ENCODE peak calls at places on chromosomes 4 and X, in seven cellular contexts. One of them, this sample, is unnamed.

GRCh38 chrX:3169421-3169820 is 128.2 kb downstream of the ARSF start:
- DNase-seq in HS-5: no peak
- DNase-seq in activated CD4-positive, alpha-beta T cell treated with anti-CD3 and anti-CD28 coated beads, Interleukin-2, amount 10 ng/mL, durations not matched to agents 7 days and 5 days: no peak
- DNase-seq in stimulated activated CD4-positive, alpha-beta T cell treated with anti-CD3 and anti-CD28 coated beads, Interleukin-2, amount 100 ng/mL, for 24 hours: no peak
- DNase-seq in foreskin melanocyte: no peak
- DNase-seq in ACHN: no peak
- DNase-seq in C1 segment of cervical spinal cord: no peak
- DNase-seq in this sample: no peak

GRCh38 chrX:40303256-40304077 is 205.7 kb upstream of the BCOR start:
- DNase-seq in stimulated activated CD4-positive, alpha-beta T cell treated with anti-CD3 and anti-CD28 coated beads, Interleukin-2, amount 100 ng/mL, for 24 hours: no peak
- DNase-seq in C1 segment of cervical spinal cord: no peak
- DNase-seq in activated CD4-positive, alpha-beta T cell treated with anti-CD3 and anti-CD28 coated beads, Interleukin-2, amount 10 ng/mL, durations not matched to agents 7 days and 5 days: no peak
- DNase-seq in ACHN: no peak
- DNase-seq in foreskin melanocyte: no peak
- DNase-seq in HS-5: no peak
- DNase-seq in this sample: no peak

GRCh38 chrX:12770440-12770839 is 20.8 kb upstream of the PRPS2 start:
- DNase-seq in HS-5: no peak
- DNase-seq in stimulated activated CD4-positive, alpha-beta T cell treated with anti-CD3 and anti-CD28 coated beads, Interleukin-2, amount 100 ng/mL, for 24 hours: no peak
- DNase-seq in foreskin melanocyte: no peak
- DNase-seq in C1 segment of cervical spinal cord: no peak
- DNase-seq in ACHN: peak; percentile 13
- DNase-seq in activated CD4-positive, alpha-beta T cell treated with anti-CD3 and anti-CD28 coated beads, Interleukin-2, amount 10 ng/mL, durations not matched to agents 7 days and 5 days: no peak
- DNase-seq in this sample: no peak

GRCh38 chr4:3642056-3642630 is 109.9 kb upstream of the LRPAP1 start:
- DNase-seq in stimulated activated CD4-positive, alpha-beta T cell treated with anti-CD3 and anti-CD28 coated beads, Interleukin-2, amount 100 ng/mL, for 24 hours: no peak
- DNase-seq in C1 segment of cervical spinal cord: no peak
- DNase-seq in ACHN: no peak
- DNase-seq in foreskin melanocyte: no peak
- DNase-seq in HS-5: no peak
- DNase-seq in activated CD4-positive, alpha-beta T cell treated with anti-CD3 and anti-CD28 coated beads, Interleukin-2, amount 10 ng/mL, durations not matched to agents 7 days and 5 days: no peak
- DNase-seq in this sample: no peak

GRCh38 chrX:110359273-110359672 is 625 bp downstream of the RTL9 start:
- DNase-seq in foreskin melanocyte: peak; percentile 82
- DNase-seq in activated CD4-positive, alpha-beta T cell treated with anti-CD3 and anti-CD28 coated beads, Interleukin-2, amount 10 ng/mL, durations not matched to agents 7 days and 5 days: no peak
- DNase-seq in C1 segment of cervical spinal cord: no peak
- DNase-seq in HS-5: no peak
- DNase-seq in ACHN: no peak
- DNase-seq in stimulated activated CD4-positive, alpha-beta T cell treated with anti-CD3 and anti-CD28 coated beads, Interleukin-2, amount 100 ng/mL, for 24 hours: no peak
- DNase-seq in this sample: no peak

GRCh38 chr4:180189639-180190038 is 2053.6 kb upstream of the TENM3 start:
- DNase-seq in C1 segment of cervical spinal cord: no peak
- DNase-seq in stimulated activated CD4-positive, alpha-beta T cell treated with anti-CD3 and anti-CD28 coated beads, Interleukin-2, amount 100 ng/mL, for 24 hours: no peak
- DNase-seq in activated CD4-positive, alpha-beta T cell treated with anti-CD3 and anti-CD28 coated beads, Interleukin-2, amount 10 ng/mL, durations not matched to agents 7 days and 5 days: no peak
- DNase-seq in HS-5: no peak
- DNase-seq in foreskin melanocyte: no peak
- DNase-seq in ACHN: no peak
- DNase-seq in this sample: no peak

GRCh38 chrX:10579018-10579752 is 41.2 kb downstream of the MID1 start:
- DNase-seq in stimulated activated CD4-positive, alpha-beta T cell treated with anti-CD3 and anti-CD28 coated beads, Interleukin-2, amount 100 ng/mL, for 24 hours: no peak
- DNase-seq in activated CD4-positive, alpha-beta T cell treated with anti-CD3 and anti-CD28 coated beads, Interleukin-2, amount 10 ng/mL, durations not matched to agents 7 days and 5 days: no peak
- DNase-seq in C1 segment of cervical spinal cord: no peak
- DNase-seq in foreskin melanocyte: no peak
- DNase-seq in HS-5: peak; percentile 38
- DNase-seq in ACHN: peak; percentile 68
- DNase-seq in this sample: no peak

GRCh38 chrX:69024287-69024686 is 141.0 kb downstream of the PJA1 start:
- DNase-seq in foreskin melanocyte: no peak
- DNase-seq in activated CD4-positive, alpha-beta T cell treated with anti-CD3 and anti-CD28 coated beads, Interleukin-2, amount 10 ng/mL, durations not matched to agents 7 days and 5 days: no peak
- DNase-seq in stimulated activated CD4-positive, alpha-beta T cell treated with anti-CD3 and anti-CD28 coated beads, Interleukin-2, amount 100 ng/mL, for 24 hours: no peak
- DNase-seq in C1 segment of cervical spinal cord: no peak
- DNase-seq in ACHN: no peak
- DNase-seq in HS-5: no peak
- DNase-seq in this sample: no peak

GRCh38 chrX:41047878-41048534 is 37.2 kb upstream of the USP9X start:
- DNase-seq in foreskin melanocyte: no peak
- DNase-seq in C1 segment of cervical spinal cord: no peak
- DNase-seq in ACHN: no peak
- DNase-seq in activated CD4-positive, alpha-beta T cell treated with anti-CD3 and anti-CD28 coated beads, Interleukin-2, amount 10 ng/mL, durations not matched to agents 7 days and 5 days: no peak
- DNase-seq in HS-5: no peak
- DNase-seq in stimulated activated CD4-positive, alpha-beta T cell treated with anti-CD3 and anti-CD28 coated beads, Interleukin-2, amount 100 ng/mL, for 24 hours: no peak
- DNase-seq in this sample: no peak

GRCh38 chrX:84634201-84634782 is 132.0 kb upstream of the HDX start:
- DNase-seq in stimulated activated CD4-positive, alpha-beta T cell treated with anti-CD3 and anti-CD28 coated beads, Interleukin-2, amount 100 ng/mL, for 24 hours: no peak
- DNase-seq in foreskin melanocyte: no peak
- DNase-seq in HS-5: no peak
- DNase-seq in C1 segment of cervical spinal cord: no peak
- DNase-seq in activated CD4-positive, alpha-beta T cell treated with anti-CD3 and anti-CD28 coated beads, Interleukin-2, amount 10 ng/mL, durations not matched to agents 7 days and 5 days: no peak
- DNase-seq in ACHN: no peak
- DNase-seq in this sample: no peak

GRCh38 chr4:26321326-26322276 is 787 bp downstream of the RBPJ start:
- DNase-seq in stimulated activated CD4-positive, alpha-beta T cell treated with anti-CD3 and anti-CD28 coated beads, Interleukin-2, amount 100 ng/mL, for 24 hours: peak; percentile 55
- DNase-seq in foreskin melanocyte: no peak
- DNase-seq in activated CD4-positive, alpha-beta T cell treated with anti-CD3 and anti-CD28 coated beads, Interleukin-2, amount 10 ng/mL, durations not matched to agents 7 days and 5 days: peak; percentile 39
- DNase-seq in ACHN: no peak
- DNase-seq in HS-5: no peak
- DNase-seq in C1 segment of cervical spinal cord: no peak
- DNase-seq in this sample: peak; percentile 47

GRCh38 chr4:152936446-152937279 is 540 bp downstream of the FHDC1 start:
- DNase-seq in activated CD4-positive, alpha-beta T cell treated with anti-CD3 and anti-CD28 coated beads, Interleukin-2, amount 10 ng/mL, durations not matched to agents 7 days and 5 days: peak; percentile 26
- DNase-seq in foreskin melanocyte: no peak
- DNase-seq in stimulated activated CD4-positive, alpha-beta T cell treated with anti-CD3 and anti-CD28 coated beads, Interleukin-2, amount 100 ng/mL, for 24 hours: peak; percentile 22
- DNase-seq in HS-5: no peak
- DNase-seq in C1 segment of cervical spinal cord: no peak
- DNase-seq in ACHN: peak; percentile 5
- DNase-seq in this sample: no peak

GRCh38 chrX:13151806-13152510 is 107.5 kb upstream of the FAM9C start:
- DNase-seq in C1 segment of cervical spinal cord: no peak
- DNase-seq in ACHN: no peak
- DNase-seq in activated CD4-positive, alpha-beta T cell treated with anti-CD3 and anti-CD28 coated beads, Interleukin-2, amount 10 ng/mL, durations not matched to agents 7 days and 5 days: peak; percentile 53
- DNase-seq in HS-5: no peak
- DNase-seq in stimulated activated CD4-positive, alpha-beta T cell treated with anti-CD3 and anti-CD28 coated beads, Interleukin-2, amount 100 ng/mL, for 24 hours: no peak
- DNase-seq in foreskin melanocyte: no peak
- DNase-seq in this sample: no peak

GRCh38 chr4:26525136-26525535 is 34.9 kb upstream of the CCKAR start:
- DNase-seq in ACHN: peak; percentile 67
- DNase-seq in foreskin melanocyte: no peak
- DNase-seq in C1 segment of cervical spinal cord: no peak
- DNase-seq in activated CD4-positive, alpha-beta T cell treated with anti-CD3 and anti-CD28 coated beads, Interleukin-2, amount 10 ng/mL, durations not matched to agents 7 days and 5 days: no peak
- DNase-seq in HS-5: peak; percentile 32
- DNase-seq in stimulated activated CD4-positive, alpha-beta T cell treated with anti-CD3 and anti-CD28 coated beads, Interleukin-2, amount 100 ng/mL, for 24 hours: no peak
- DNase-seq in this sample: no peak

GRCh38 chrX:129795584-129795983 is 15.8 kb downstream of the SASH3 start:
- DNase-seq in HS-5: no peak
- DNase-seq in activated CD4-positive, alpha-beta T cell treated with anti-CD3 and anti-CD28 coated beads, Interleukin-2, amount 10 ng/mL, durations not matched to agents 7 days and 5 days: no peak
- DNase-seq in C1 segment of cervical spinal cord: no peak
- DNase-seq in stimulated activated CD4-positive, alpha-beta T cell treated with anti-CD3 and anti-CD28 coated beads, Interleukin-2, amount 100 ng/mL, for 24 hours: no peak
- DNase-seq in ACHN: no peak
- DNase-seq in foreskin melanocyte: no peak
- DNase-seq in this sample: no peak

GRCh38 chr4:81807386-81807785 is 335.7 kb upstream of the RASGEF1B start:
- DNase-seq in foreskin melanocyte: no peak
- DNase-seq in stimulated activated CD4-positive, alpha-beta T cell treated with anti-CD3 and anti-CD28 coated beads, Interleukin-2, amount 100 ng/mL, for 24 hours: no peak
- DNase-seq in C1 segment of cervical spinal cord: no peak
- DNase-seq in HS-5: no peak
- DNase-seq in ACHN: no peak
- DNase-seq in activated CD4-positive, alpha-beta T cell treated with anti-CD3 and anti-CD28 coated beads, Interleukin-2, amount 10 ng/mL, durations not matched to agents 7 days and 5 days: no peak
- DNase-seq in this sample: no peak

GRCh38 chrX:69066966-69067525 is 98.2 kb downstream of the PJA1 start:
- DNase-seq in activated CD4-positive, alpha-beta T cell treated with anti-CD3 and anti-CD28 coated beads, Interleukin-2, amount 10 ng/mL, durations not matched to agents 7 days and 5 days: no peak
- DNase-seq in stimulated activated CD4-positive, alpha-beta T cell treated with anti-CD3 and anti-CD28 coated beads, Interleukin-2, amount 100 ng/mL, for 24 hours: no peak
- DNase-seq in ACHN: no peak
- DNase-seq in HS-5: no peak
- DNase-seq in C1 segment of cervical spinal cord: no peak
- DNase-seq in foreskin melanocyte: no peak
- DNase-seq in this sample: no peak

GRCh38 chr4:8060632-8061031 is 98.0 kb downstream of the ABLIM2 start:
- DNase-seq in HS-5: no peak
- DNase-seq in stimulated activated CD4-positive, alpha-beta T cell treated with anti-CD3 and anti-CD28 coated beads, Interleukin-2, amount 100 ng/mL, for 24 hours: no peak
- DNase-seq in foreskin melanocyte: no peak
- DNase-seq in C1 segment of cervical spinal cord: no peak
- DNase-seq in ACHN: no peak
- DNase-seq in activated CD4-positive, alpha-beta T cell treated with anti-CD3 and anti-CD28 coated beads, Interleukin-2, amount 10 ng/mL, durations not matched to agents 7 days and 5 days: no peak
- DNase-seq in this sample: no peak

GRCh38 chr4:181536196-181536746 is 706.9 kb upstream of the TENM3 start:
- DNase-seq in activated CD4-positive, alpha-beta T cell treated with anti-CD3 and anti-CD28 coated beads, Interleukin-2, amount 10 ng/mL, durations not matched to agents 7 days and 5 days: no peak
- DNase-seq in foreskin melanocyte: no peak
- DNase-seq in stimulated activated CD4-positive, alpha-beta T cell treated with anti-CD3 and anti-CD28 coated beads, Interleukin-2, amount 100 ng/mL, for 24 hours: no peak
- DNase-seq in ACHN: no peak
- DNase-seq in HS-5: no peak
- DNase-seq in C1 segment of cervical spinal cord: no peak
- DNase-seq in this sample: no peak

GRCh38 chrX:2391869-2392606 is 108.7 kb downstream of the DHRSX start:
- DNase-seq in stimulated activated CD4-positive, alpha-beta T cell treated with anti-CD3 and anti-CD28 coated beads, Interleukin-2, amount 100 ng/mL, for 24 hours: no peak
- DNase-seq in activated CD4-positive, alpha-beta T cell treated with anti-CD3 and anti-CD28 coated beads, Interleukin-2, amount 10 ng/mL, durations not matched to agents 7 days and 5 days: no peak
- DNase-seq in foreskin melanocyte: no peak
- DNase-seq in HS-5: peak; percentile 96
- DNase-seq in ACHN: peak; percentile 85
- DNase-seq in C1 segment of cervical spinal cord: no peak
- DNase-seq in this sample: no peak

GRCh38 chr4:7880681-7881080 is 59.0 kb downstream of the AFAP1 start:
- DNase-seq in foreskin melanocyte: no peak
- DNase-seq in activated CD4-positive, alpha-beta T cell treated with anti-CD3 and anti-CD28 coated beads, Interleukin-2, amount 10 ng/mL, durations not matched to agents 7 days and 5 days: no peak
- DNase-seq in ACHN: no peak
- DNase-seq in HS-5: no peak
- DNase-seq in stimulated activated CD4-positive, alpha-beta T cell treated with anti-CD3 and anti-CD28 coated beads, Interleukin-2, amount 100 ng/mL, for 24 hours: no peak
- DNase-seq in C1 segment of cervical spinal cord: no peak
- DNase-seq in this sample: no peak

GRCh38 chrX:9135901-9136510 is 102.1 kb upstream of the FAM9B start:
- DNase-seq in foreskin melanocyte: no peak
- DNase-seq in activated CD4-positive, alpha-beta T cell treated with anti-CD3 and anti-CD28 coated beads, Interleukin-2, amount 10 ng/mL, durations not matched to agents 7 days and 5 days: no peak
- DNase-seq in HS-5: no peak
- DNase-seq in stimulated activated CD4-positive, alpha-beta T cell treated with anti-CD3 and anti-CD28 coated beads, Interleukin-2, amount 100 ng/mL, for 24 hours: no peak
- DNase-seq in ACHN: no peak
- DNase-seq in C1 segment of cervical spinal cord: no peak
- DNase-seq in this sample: no peak

GRCh38 chr4:22637306-22637705 is 55.4 kb upstream of the GBA3 start:
- DNase-seq in stimulated activated CD4-positive, alpha-beta T cell treated with anti-CD3 and anti-CD28 coated beads, Interleukin-2, amount 100 ng/mL, for 24 hours: no peak
- DNase-seq in activated CD4-positive, alpha-beta T cell treated with anti-CD3 and anti-CD28 coated beads, Interleukin-2, amount 10 ng/mL, durations not matched to agents 7 days and 5 days: no peak
- DNase-seq in HS-5: no peak
- DNase-seq in foreskin melanocyte: no peak
- DNase-seq in C1 segment of cervical spinal cord: no peak
- DNase-seq in ACHN: no peak
- DNase-seq in this sample: no peak

GRCh38 chr4:186948361-186949291 is 225.0 kb upstream of the FAT1 start:
- DNase-seq in activated CD4-positive, alpha-beta T cell treated with anti-CD3 and anti-CD28 coated beads, Interleukin-2, amount 10 ng/mL, durations not matched to agents 7 days and 5 days: no peak
- DNase-seq in C1 segment of cervical spinal cord: no peak
- DNase-seq in foreskin melanocyte: no peak
- DNase-seq in stimulated activated CD4-positive, alpha-beta T cell treated with anti-CD3 and anti-CD28 coated beads, Interleukin-2, amount 100 ng/mL, for 24 hours: no peak
- DNase-seq in HS-5: no peak
- DNase-seq in ACHN: peak; percentile 32
- DNase-seq in this sample: no peak

GRCh38 chr4:109078724-109079123 is 223.7 kb downstream of the COL25A1 start:
- DNase-seq in stimulated activated CD4-positive, alpha-beta T cell treated with anti-CD3 and anti-CD28 coated beads, Interleukin-2, amount 100 ng/mL, for 24 hours: no peak
- DNase-seq in foreskin melanocyte: peak; percentile 64
- DNase-seq in ACHN: no peak
- DNase-seq in C1 segment of cervical spinal cord: no peak
- DNase-seq in HS-5: peak; percentile 20
- DNase-seq in activated CD4-positive, alpha-beta T cell treated with anti-CD3 and anti-CD28 coated beads, Interleukin-2, amount 10 ng/mL, durations not matched to agents 7 days and 5 days: no peak
- DNase-seq in this sample: no peak

GRCh38 chrX:134685662-134686061 is 27.4 kb upstream of the PLAC1 start:
- DNase-seq in stimulated activated CD4-positive, alpha-beta T cell treated with anti-CD3 and anti-CD28 coated beads, Interleukin-2, amount 100 ng/mL, for 24 hours: no peak
- DNase-seq in C1 segment of cervical spinal cord: no peak
- DNase-seq in ACHN: no peak
- DNase-seq in activated CD4-positive, alpha-beta T cell treated with anti-CD3 and anti-CD28 coated beads, Interleukin-2, amount 10 ng/mL, durations not matched to agents 7 days and 5 days: no peak
- DNase-seq in foreskin melanocyte: no peak
- DNase-seq in HS-5: no peak
- DNase-seq in this sample: no peak

GRCh38 chr4:36283912-36284465 is 2.6 kb downstream of the DTHD1 start:
- DNase-seq in HS-5: no peak
- DNase-seq in stimulated activated CD4-positive, alpha-beta T cell treated with anti-CD3 and anti-CD28 coated beads, Interleukin-2, amount 100 ng/mL, for 24 hours: no peak
- DNase-seq in ACHN: no peak
- DNase-seq in foreskin melanocyte: peak; percentile 97
- DNase-seq in C1 segment of cervical spinal cord: no peak
- DNase-seq in activated CD4-positive, alpha-beta T cell treated with anti-CD3 and anti-CD28 coated beads, Interleukin-2, amount 10 ng/mL, durations not matched to agents 7 days and 5 days: no peak
- DNase-seq in this sample: no peak

GRCh38 chr4:30757357-30757756 is 37.2 kb downstream of the PCDH7 start:
- DNase-seq in foreskin melanocyte: no peak
- DNase-seq in activated CD4-positive, alpha-beta T cell treated with anti-CD3 and anti-CD28 coated beads, Interleukin-2, amount 10 ng/mL, durations not matched to agents 7 days and 5 days: no peak
- DNase-seq in stimulated activated CD4-positive, alpha-beta T cell treated with anti-CD3 and anti-CD28 coated beads, Interleukin-2, amount 100 ng/mL, for 24 hours: no peak
- DNase-seq in ACHN: no peak
- DNase-seq in HS-5: peak; percentile 72
- DNase-seq in C1 segment of cervical spinal cord: no peak
- DNase-seq in this sample: no peak

GRCh38 chr4:185685804-185686203 is 126.2 kb downstream of the SORBS2 start:
- DNase-seq in HS-5: no peak
- DNase-seq in activated CD4-positive, alpha-beta T cell treated with anti-CD3 and anti-CD28 coated beads, Interleukin-2, amount 10 ng/mL, durations not matched to agents 7 days and 5 days: no peak
- DNase-seq in ACHN: no peak
- DNase-seq in foreskin melanocyte: no peak
- DNase-seq in C1 segment of cervical spinal cord: no peak
- DNase-seq in stimulated activated CD4-positive, alpha-beta T cell treated with anti-CD3 and anti-CD28 coated beads, Interleukin-2, amount 100 ng/mL, for 24 hours: no peak
- DNase-seq in this sample: no peak

GRCh38 chrX:64894454-64895038 is 81.7 kb downstream of the ZC4H2 start:
- DNase-seq in stimulated activated CD4-positive, alpha-beta T cell treated with anti-CD3 and anti-CD28 coated beads, Interleukin-2, amount 100 ng/mL, for 24 hours: peak; percentile 22
- DNase-seq in foreskin melanocyte: peak; percentile 15
- DNase-seq in ACHN: peak; percentile 33
- DNase-seq in HS-5: no peak
- DNase-seq in C1 segment of cervical spinal cord: no peak
- DNase-seq in activated CD4-positive, alpha-beta T cell treated with anti-CD3 and anti-CD28 coated beads, Interleukin-2, amount 10 ng/mL, durations not matched to agents 7 days and 5 days: peak; percentile 41
- DNase-seq in this sample: no peak

GRCh38 chr4:141254326-141254725 is 33.6 kb downstream of the ZNF330 start:
- DNase-seq in ACHN: no peak
- DNase-seq in foreskin melanocyte: no peak
- DNase-seq in stimulated activated CD4-positive, alpha-beta T cell treated with anti-CD3 and anti-CD28 coated beads, Interleukin-2, amount 100 ng/mL, for 24 hours: no peak
- DNase-seq in C1 segment of cervical spinal cord: no peak
- DNase-seq in activated CD4-positive, alpha-beta T cell treated with anti-CD3 and anti-CD28 coated beads, Interleukin-2, amount 10 ng/mL, durations not matched to agents 7 days and 5 days: no peak
- DNase-seq in HS-5: no peak
- DNase-seq in this sample: no peak

GRCh38 chrX:107676559-107677378 is 48.5 kb downstream of the PRPS1 start:
- DNase-seq in stimulated activated CD4-positive, alpha-beta T cell treated with anti-CD3 and anti-CD28 coated beads, Interleukin-2, amount 100 ng/mL, for 24 hours: peak; percentile 65
- DNase-seq in activated CD4-positive, alpha-beta T cell treated with anti-CD3 and anti-CD28 coated beads, Interleukin-2, amount 10 ng/mL, durations not matched to agents 7 days and 5 days: peak; percentile 33
- DNase-seq in HS-5: peak; percentile 48
- DNase-seq in C1 segment of cervical spinal cord: peak; percentile 4
- DNase-seq in ACHN: peak; percentile 77
- DNase-seq in foreskin melanocyte: peak; percentile 86
- DNase-seq in this sample: peak; percentile 22

GRCh38 chrX:49767231-49767630 is 61.9 kb upstream of the PAGE4 start:
- DNase-seq in C1 segment of cervical spinal cord: no peak
- DNase-seq in ACHN: no peak
- DNase-seq in HS-5: no peak
- DNase-seq in activated CD4-positive, alpha-beta T cell treated with anti-CD3 and anti-CD28 coated beads, Interleukin-2, amount 10 ng/mL, durations not matched to agents 7 days and 5 days: no peak
- DNase-seq in stimulated activated CD4-positive, alpha-beta T cell treated with anti-CD3 and anti-CD28 coated beads, Interleukin-2, amount 100 ng/mL, for 24 hours: no peak
- DNase-seq in foreskin melanocyte: no peak
- DNase-seq in this sample: no peak

GRCh38 chr4:83320548-83320947 is 14.1 kb downstream of the HPSE start:
- DNase-seq in foreskin melanocyte: peak; percentile 56
- DNase-seq in stimulated activated CD4-positive, alpha-beta T cell treated with anti-CD3 and anti-CD28 coated beads, Interleukin-2, amount 100 ng/mL, for 24 hours: no peak
- DNase-seq in HS-5: peak; percentile 52
- DNase-seq in activated CD4-positive, alpha-beta T cell treated with anti-CD3 and anti-CD28 coated beads, Interleukin-2, amount 10 ng/mL, durations not matched to agents 7 days and 5 days: peak; percentile 18
- DNase-seq in ACHN: peak; percentile 9
- DNase-seq in C1 segment of cervical spinal cord: no peak
- DNase-seq in this sample: peak; percentile 8

GRCh38 chr4:7876096-7876993 is 63.3 kb downstream of the AFAP1 start:
- DNase-seq in activated CD4-positive, alpha-beta T cell treated with anti-CD3 and anti-CD28 coated beads, Interleukin-2, amount 10 ng/mL, durations not matched to agents 7 days and 5 days: peak; percentile 35
- DNase-seq in ACHN: no peak
- DNase-seq in C1 segment of cervical spinal cord: no peak
- DNase-seq in foreskin melanocyte: no peak
- DNase-seq in stimulated activated CD4-positive, alpha-beta T cell treated with anti-CD3 and anti-CD28 coated beads, Interleukin-2, amount 100 ng/mL, for 24 hours: peak; percentile 45
- DNase-seq in HS-5: no peak
- DNase-seq in this sample: no peak

GRCh38 chr4:4200624-4201023 is 26.1 kb downstream of the OTOP1 start:
- DNase-seq in stimulated activated CD4-positive, alpha-beta T cell treated with anti-CD3 and anti-CD28 coated beads, Interleukin-2, amount 100 ng/mL, for 24 hours: no peak
- DNase-seq in foreskin melanocyte: no peak
- DNase-seq in HS-5: no peak
- DNase-seq in ACHN: no peak
- DNase-seq in activated CD4-positive, alpha-beta T cell treated with anti-CD3 and anti-CD28 coated beads, Interleukin-2, amount 10 ng/mL, durations not matched to agents 7 days and 5 days: no peak
- DNase-seq in C1 segment of cervical spinal cord: no peak
- DNase-seq in this sample: no peak

GRCh38 chr4:11728165-11728564 is 299.5 kb upstream of the HS3ST1 start:
- DNase-seq in C1 segment of cervical spinal cord: no peak
- DNase-seq in ACHN: no peak
- DNase-seq in activated CD4-positive, alpha-beta T cell treated with anti-CD3 and anti-CD28 coated beads, Interleukin-2, amount 10 ng/mL, durations not matched to agents 7 days and 5 days: no peak
- DNase-seq in stimulated activated CD4-positive, alpha-beta T cell treated with anti-CD3 and anti-CD28 coated beads, Interleukin-2, amount 100 ng/mL, for 24 hours: no peak
- DNase-seq in HS-5: no peak
- DNase-seq in foreskin melanocyte: no peak
- DNase-seq in this sample: no peak

GRCh38 chr4:73853246-73853704 is at the start of gene PF4V1:
- DNase-seq in C1 segment of cervical spinal cord: no peak
- DNase-seq in ACHN: no peak
- DNase-seq in stimulated activated CD4-positive, alpha-beta T cell treated with anti-CD3 and anti-CD28 coated beads, Interleukin-2, amount 100 ng/mL, for 24 hours: no peak
- DNase-seq in HS-5: no peak
- DNase-seq in foreskin melanocyte: no peak
- DNase-seq in activated CD4-positive, alpha-beta T cell treated with anti-CD3 and anti-CD28 coated beads, Interleukin-2, amount 10 ng/mL, durations not matched to agents 7 days and 5 days: no peak
- DNase-seq in this sample: no peak

This sample was measured in caudate nucleus.